ENCODE peak calls at places on chromosomes 2 and 18, in four cellular contexts. S is heart left ventricle, M is body of pancreas, G is uterus. A is an unnamed sample. For H3K4me1, the result is how much of the 10 kb centered on the place peaks cover.

GRCh38 chr18:79589601-79590091 is 90.0 kb upstream of the CTDP1 start:
- DNase-seq in G (no peak), M (no peak), S (peak), A (peak)

GRCh38 chr2:149330127-149331022 is at the start of gene LYPD6:
- DNase-seq in G (peak), S (peak), M (peak), A (peak)

GRCh38 chr2:169979025-169979424 is 151.8 kb downstream of the UBR3 start:
- DNase-seq in M (no peak), S (no peak), G (no peak), A (no peak)

GRCh38 chr18:63831080-63831788 is 56.0 kb downstream of the SERPINB7 start:
- DNase-seq in S (no peak), M (peak), G (no peak), A (no peak)

GRCh38 chr2:240293865-240294461 is 141.5 kb upstream of the GPC1 start:
- DNase-seq in G (no peak), M (no peak), S (peak), A (no peak)

GRCh38 chr2:101967826-101968498 is 23.8 kb upstream of the IL1R2 start:
- DNase-seq in G (peak), M (peak), S (no peak), A (no peak)

GRCh38 chr2:106885326-106885725 is 641 bp downstream of the ST6GAL2 start:
- DNase-seq in M (no peak), S (no peak), G (no peak), A (no peak)

GRCh38 chr18:55900380-55900779 is 312.4 kb upstream of the TCF4 start:
- DNase-seq in G (no peak), S (no peak), M (no peak), A (no peak)

GRCh38 chr2:164722604-164723338 is 101.5 kb upstream of the GRB14 start:
- DNase-seq in S (no peak), M (no peak), G (no peak), A (no peak)

GRCh38 chr2:216653093-216653799 is 20.0 kb downstream of the IGFBP2 start:
- DNase-seq in M (no peak), S (no peak), G (no peak), A (no peak)

GRCh38 chr2:232781765-232782164 is 5.4 kb upstream of the KCNJ13 start:
- DNase-seq in M (peak), S (no peak), G (no peak), A (no peak)

GRCh38 chr2:9207641-9208301 is 1.2 kb downstream of the ASAP2 start:
- DNase-seq in M (peak), S (no peak), G (no peak), A (no peak)

GRCh38 chr2:181777654-181778053 is 97.3 kb upstream of the NEUROD1 start:
- DNase-seq in S (no peak), G (no peak), M (no peak), A (no peak)

GRCh38 chr18:74496508-74497307 is 545 bp downstream of the CNDP2 start:
- DNase-seq in S (peak), M (peak), G (peak), A (peak)

GRCh38 chr2:136582631-136583205 is 182.6 kb upstream of the THSD7B start:
- DNase-seq in G (no peak), S (no peak), M (peak), A (no peak)

GRCh38 chr18:59516356-59517155 is 157.5 kb upstream of the LMAN1 start:
- DNase-seq in S (peak), M (peak), G (peak), A (peak)

GRCh38 chr18:76405761-76406356 is 89.2 kb downstream of the ZNF516 start:
- DNase-seq in M (peak), S (peak), G (no peak), A (no peak)

GRCh38 chr18:42245137-42245536 is 290.1 kb downstream of the PIK3C3 start:
- DNase-seq in G (no peak), S (no peak), M (no peak), A (no peak)

GRCh38 chr2:168244318-168244717 is 3.1 kb downstream of the STK39 start:
- DNase-seq in G (no peak), M (peak), S (peak), A (no peak)

GRCh38 chr2:104965900-104966299 is 72.0 kb upstream of the MRPS9 start:
- DNase-seq in M (no peak), S (no peak), G (no peak), A (no peak)

GRCh38 chr2:167209784-167210183 is 321.5 kb downstream of the XIRP2 start:
- DNase-seq in G (no peak), M (no peak), S (no peak), A (no peak)

GRCh38 chr18:78080761-78081160 is 831.1 kb downstream of the GALR1 start:
- DNase-seq in G (no peak), S (no peak), M (no peak), A (peak)

GRCh38 chr2:213065583-213066444 is 85.6 kb downstream of the IKZF2 start:
- DNase-seq in G (no peak), M (peak), S (peak), A (peak)

GRCh38 chr18:45571714-45572113 is 43.6 kb upstream of the SLC14A2 start:
- DNase-seq in S (no peak), M (no peak), G (no peak), A (no peak)

GRCh38 chr2:239344857-239345216 is 56.0 kb downstream of the HDAC4 start:
- DNase-seq in S (peak), G (no peak), M (peak), A (no peak)

GRCh38 chr2:212013656-212014055 is 524.9 kb downstream of the ERBB4 start:
- DNase-seq in S (no peak), M (no peak), G (no peak), A (no peak)

GRCh38 chr2:119422521-119422920 is 9.1 kb upstream of the TMEM37 start:
- DNase-seq in M (no peak), G (no peak), S (no peak), A (no peak)

GRCh38 chr18:22545091-22545795 is 127.5 kb upstream of the CTAGE1 start:
- DNase-seq in S (no peak), G (peak), M (no peak), A (no peak)

GRCh38 chr2:67806816-67807215 is 256.0 kb downstream of the C1D start:
- DNase-seq in G (no peak), S (no peak), M (no peak), A (no peak)

GRCh38 chr2:149134335-149134923 is 95.9 kb downstream of the LYPD6B start:
- DNase-seq in G (no peak), S (no peak), M (no peak), A (no peak)

GRCh38 chr2:54768772-54769428 is 45.4 kb downstream of the EML6 start:
- DNase-seq in S (no peak), G (no peak), M (no peak), A (no peak)

GRCh38 chr2:234623521-234623991 is 126.7 kb upstream of the ARL4C start:
- DNase-seq in S (no peak), G (no peak), M (no peak), A (no peak)

GRCh38 chr2:7752291-7752690 is 835.1 kb downstream of the RNF144A start:
- DNase-seq in M (no peak), G (no peak), S (no peak), A (no peak)

GRCh38 chr2:54551123-54551756 is 95.1 kb downstream of the SPTBN1 start:
- DNase-seq in S (no peak), G (no peak), M (peak), A (no peak)

GRCh38 chr2:240640939-240641338 is 15.7 kb downstream of the GPR35 start:
- DNase-seq in S (no peak), M (peak), G (no peak), A (peak)

GRCh38 chr2:9737053-9737875 is 106.0 kb upstream of the TAF1B start:
- DNase-seq in G (no peak), S (no peak), M (no peak), A (no peak)

GRCh38 chr2:172829229-172829628 is 93.6 kb downstream of the RAPGEF4 start:
- DNase-seq in S (no peak), G (no peak), M (no peak), A (no peak)

GRCh38 chr2:203813684-203814083 is 53.9 kb upstream of the CTLA4 start:
- DNase-seq in M (no peak), S (no peak), G (no peak), A (no peak)
- H3K4me1 ChIP-seq in M (under half), S (under half), G (under half), A (under half)

GRCh38 chr2:195018462-195018861 is 638.6 kb upstream of the SLC39A10 start:
- DNase-seq in G (no peak), M (no peak), S (no peak), A (no peak)

GRCh38 chr2:195016821-195017220 is 640.2 kb upstream of the SLC39A10 start:
- DNase-seq in S (no peak), M (no peak), G (no peak), A (no peak)

GRCh38 chr2:195022514-195022842 is 634.5 kb upstream of the SLC39A10 start:
- DNase-seq in G (no peak), S (no peak), M (no peak), A (no peak)

GRCh38 chr2:195021704-195022513 is 635.1 kb upstream of the SLC39A10 start:
- DNase-seq in G (no peak), S (no peak), M (no peak), A (no peak)

DNA sequence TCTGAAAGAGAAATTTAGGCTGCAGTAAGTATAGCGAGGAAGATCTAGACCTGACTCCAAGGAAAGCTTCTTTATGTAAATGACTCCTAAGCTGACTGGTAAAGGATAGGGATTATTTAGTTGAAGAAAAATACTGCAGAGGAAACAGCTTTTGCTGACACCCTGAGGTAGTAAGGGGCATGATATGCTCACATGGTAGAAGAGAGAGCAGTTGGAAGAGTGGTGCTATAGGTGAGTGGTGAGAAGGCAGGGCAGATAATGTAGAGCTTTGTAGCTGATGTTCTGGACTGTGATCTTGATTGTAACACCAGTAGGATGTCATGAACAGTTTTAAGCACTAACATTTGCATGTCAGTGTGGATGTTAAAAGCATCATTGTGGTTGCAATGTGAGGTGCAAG is 639.1 kb upstream of the SLC39A10 start:
- DNase-seq in M (no peak), G (no peak), S (no peak), A (no peak)
- TF ChIP-seq POLR2A in M (no peak), G (no peak), S (no peak), A (no peak)

GRCh38 chr18:9615973-9616559 is 1.7 kb upstream of the PPP4R1 start:
- DNase-seq in S (no peak), G (no peak), M (no peak), A (no peak)
- H3K4me3 ChIP-seq in S (no peak), G (no peak), M (no peak), A (no peak)

GRCh38 chr2:27076323-27076722 is 2.1 kb upstream of the EMILIN1 start:
- DNase-seq in S (no peak), G (no peak), M (no peak), A (no peak)
- H3K4me1 ChIP-seq in S (under half), G (under half), M (under half), A (under half)

GRCh38 chr2:150465703-150466569 is 21.5 kb downstream of the RND3 start:
- DNase-seq in M (no peak), S (no peak), G (no peak), A (no peak)

GRCh38 chr2:150469706-150470105 is 17.8 kb downstream of the RND3 start:
- DNase-seq in G (no peak), S (no peak), M (no peak), A (no peak)

GRCh38 chr2:150466770-150467640 is 20.5 kb downstream of the RND3 start:
- DNase-seq in G (no peak), S (no peak), M (no peak), A (no peak)

GRCh38 chr2:150468350-150468960 is 19.0 kb downstream of the RND3 start:
- DNase-seq in G (no peak), S (no peak), M (no peak), A (no peak)

GRCh38 chr2:150467641-150467963 is 19.9 kb downstream of the RND3 start:
- DNase-seq in S (no peak), M (no peak), G (no peak), A (no peak)
- TF ChIP-seq POLR2A in S (no peak), M (no peak), G (no peak), A (no peak)

DNA sequence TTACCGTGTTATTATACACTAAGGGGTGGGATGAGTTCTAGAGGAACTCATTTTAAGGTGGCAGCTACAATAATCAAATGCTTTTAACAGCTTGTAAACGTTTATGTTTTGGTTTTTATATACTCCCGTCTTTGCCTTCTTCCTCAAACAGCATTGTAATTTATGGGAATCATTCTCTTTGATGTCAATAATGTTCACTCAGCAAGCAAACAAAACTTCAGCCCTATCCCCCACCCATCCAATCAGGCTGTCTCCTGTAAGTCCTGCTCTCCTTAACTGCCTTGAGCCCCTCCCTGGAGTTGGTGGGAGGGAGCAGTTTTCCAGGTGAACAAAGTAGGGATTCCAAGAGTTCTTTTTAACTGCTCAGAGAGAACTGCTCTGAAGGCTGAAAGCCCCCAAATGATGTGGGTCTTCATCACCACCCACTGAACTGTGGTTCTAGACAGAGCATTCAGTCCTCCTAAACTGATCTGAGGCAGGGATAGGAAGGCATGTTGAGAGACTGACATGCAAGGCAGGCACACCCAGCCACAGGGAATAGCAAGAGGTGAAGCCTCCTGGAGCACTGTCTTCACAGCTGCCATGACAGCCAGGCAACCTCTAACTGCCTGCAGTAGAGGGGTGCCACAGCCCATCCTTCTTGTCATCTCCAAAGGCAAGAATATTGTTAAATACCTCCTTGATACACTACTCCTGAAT is 17.5 kb downstream of the MYO5B start:
- DNase-seq in G (no peak), M (no peak), S (no peak), A (no peak)
- H3K4me3 ChIP-seq in G (no peak), M (no peak), S (no peak), A (no peak)

GRCh38 chr18:58499527-58499926 is 129.4 kb downstream of the ALPK2 start:
- DNase-seq in G (no peak), S (no peak), M (no peak), A (no peak)
- H3K4me1 ChIP-seq in G (under half), S (under half), M (under half), A (under half)

GRCh38 chr2:69306897-69307695 is 79.9 kb downstream of the GFPT1 start:
- DNase-seq in G (peak), M (peak), S (peak), A (peak)
- TF ChIP-seq POLR2A in G (no peak), M (no peak), S (no peak), A (no peak)

DNA sequence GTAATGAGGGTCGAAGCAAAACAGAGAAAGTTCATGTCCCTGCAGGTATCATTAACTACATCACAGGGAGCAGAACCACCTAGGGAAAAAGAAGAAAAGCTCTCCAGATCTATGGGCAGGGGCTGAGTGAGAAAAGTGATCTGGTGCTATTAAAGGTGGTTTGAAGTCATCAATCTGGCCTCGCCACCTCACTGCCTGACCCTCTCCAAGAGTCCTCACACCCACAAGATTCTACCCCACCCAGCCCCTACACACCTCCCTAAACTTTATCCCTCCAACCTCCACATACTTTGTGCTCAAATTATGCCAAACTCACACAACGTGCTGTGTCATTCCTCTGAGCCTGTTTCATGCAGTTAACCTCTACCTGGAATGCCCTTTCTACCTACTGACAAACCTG is 2.2 kb downstream of the GALNT14 start:
- DNase-seq in M (no peak), S (no peak), G (no peak), A (no peak)
- H3K4me3 ChIP-seq in M (no peak), S (no peak), G (no peak), A (no peak)

A was measured in right lobe of liver.